ENCODE peak calls at places on chromosomes 3 and 15, in seven cellular contexts. One of them, this sample, is unnamed.
A peak's percentile ranks its signal among the peaks of the same experiment; 100 is the strongest.

GRCh38 chr3:148643389-148643840 is 54.3 kb upstream of the AGTR1 start:
- DNase-seq in HepG2: no peak
- DNase-seq in adrenal gland: no peak
- DNase-seq in ovary: no peak
- DNase-seq in tibial nerve: no peak
- DNase-seq in A549: peak; percentile 80
- DNase-seq in suprapubic skin: no peak
- DNase-seq in this sample: no peak

GRCh38 chr3:112503304-112503972 is 4.2 kb upstream of the BTLA start:
- DNase-seq in HepG2: no peak
- DNase-seq in adrenal gland: no peak
- DNase-seq in ovary: no peak
- DNase-seq in tibial nerve: no peak
- DNase-seq in A549: no peak
- DNase-seq in suprapubic skin: no peak
- DNase-seq in this sample: no peak

GRCh38 chr3:170470063-170471006 is 51.7 kb downstream of the CLDN11 start:
- DNase-seq in HepG2: no peak
- DNase-seq in adrenal gland: no peak
- DNase-seq in ovary: no peak
- DNase-seq in tibial nerve: no peak
- DNase-seq in A549: peak; percentile 21
- DNase-seq in suprapubic skin: no peak
- DNase-seq in this sample: no peak

GRCh38 chr3:50193746-50194127 is 2.3 kb downstream of the GNAT1 start:
- DNase-seq in HepG2: no peak
- DNase-seq in adrenal gland: no peak
- DNase-seq in ovary: no peak
- DNase-seq in tibial nerve: no peak
- DNase-seq in A549: no peak
- DNase-seq in suprapubic skin: no peak
- DNase-seq in this sample: no peak

GRCh38 chr3:171328419-171329082 is 131.7 kb downstream of the TNIK start:
- DNase-seq in HepG2: peak; percentile 4
- DNase-seq in adrenal gland: peak; percentile 25
- DNase-seq in ovary: no peak
- DNase-seq in tibial nerve: no peak
- DNase-seq in A549: peak; percentile 30
- DNase-seq in suprapubic skin: no peak
- DNase-seq in this sample: no peak

GRCh38 chr3:72036899-72037298 is 252.0 kb upstream of the PROK2 start:
- DNase-seq in HepG2: no peak
- DNase-seq in adrenal gland: no peak
- DNase-seq in ovary: no peak
- DNase-seq in tibial nerve: no peak
- DNase-seq in A549: no peak
- DNase-seq in suprapubic skin: no peak
- DNase-seq in this sample: no peak

GRCh38 chr3:150925751-150926201 is 20.5 kb upstream of the MINDY4B start:
- DNase-seq in HepG2: peak; percentile 50
- DNase-seq in adrenal gland: peak; percentile 38
- DNase-seq in ovary: no peak
- DNase-seq in tibial nerve: no peak
- DNase-seq in A549: peak; percentile 49
- DNase-seq in suprapubic skin: no peak
- DNase-seq in this sample: no peak

GRCh38 chr3:194879126-194879887 is 193.6 kb downstream of the FAM43A start:
- DNase-seq in HepG2: no peak
- DNase-seq in adrenal gland: no peak
- DNase-seq in ovary: no peak
- DNase-seq in tibial nerve: no peak
- DNase-seq in A549: no peak
- DNase-seq in suprapubic skin: no peak
- DNase-seq in this sample: no peak

GRCh38 chr3:73212683-73213082 is 151.2 kb downstream of the EBLN2 start:
- DNase-seq in HepG2: no peak
- DNase-seq in adrenal gland: no peak
- DNase-seq in ovary: no peak
- DNase-seq in tibial nerve: no peak
- DNase-seq in A549: no peak
- DNase-seq in suprapubic skin: no peak
- DNase-seq in this sample: no peak

GRCh38 chr3:172288625-172289024 is 159.6 kb downstream of the GHSR start:
- DNase-seq in HepG2: no peak
- DNase-seq in adrenal gland: no peak
- DNase-seq in ovary: no peak
- DNase-seq in tibial nerve: no peak
- DNase-seq in A549: no peak
- DNase-seq in suprapubic skin: no peak
- DNase-seq in this sample: no peak

GRCh38 chr3:193910886-193911738 is 224.8 kb upstream of the HES1 start:
- DNase-seq in HepG2: no peak
- DNase-seq in adrenal gland: peak; percentile 26
- DNase-seq in ovary: no peak
- DNase-seq in tibial nerve: no peak
- DNase-seq in A549: peak; percentile 8
- DNase-seq in suprapubic skin: no peak
- DNase-seq in this sample: no peak

GRCh38 chr3:44198265-44198956 is 43.3 kb upstream of the TOPAZ1 start:
- DNase-seq in HepG2: peak; percentile 55
- DNase-seq in adrenal gland: peak; percentile 62
- DNase-seq in ovary: peak; percentile 57
- DNase-seq in tibial nerve: peak; percentile 47
- DNase-seq in A549: peak; percentile 67
- DNase-seq in suprapubic skin: peak; percentile 68
- DNase-seq in this sample: peak; percentile 78

GRCh38 chr3:134850761-134851160 is 55.7 kb downstream of the EPHB1 start:
- DNase-seq in HepG2: no peak
- DNase-seq in adrenal gland: no peak
- DNase-seq in ovary: no peak
- DNase-seq in tibial nerve: no peak
- DNase-seq in A549: no peak
- DNase-seq in suprapubic skin: no peak
- DNase-seq in this sample: no peak

GRCh38 chr15:64032327-64032726 is 14.0 kb downstream of the DAPK2 start:
- DNase-seq in HepG2: no peak
- DNase-seq in adrenal gland: no peak
- DNase-seq in ovary: no peak
- DNase-seq in tibial nerve: no peak
- DNase-seq in A549: no peak
- DNase-seq in suprapubic skin: no peak
- DNase-seq in this sample: no peak

GRCh38 chr3:123535580-123535979 is 49.3 kb downstream of the HACD2 start:
- DNase-seq in HepG2: no peak
- DNase-seq in adrenal gland: no peak
- DNase-seq in ovary: no peak
- DNase-seq in tibial nerve: no peak
- DNase-seq in A549: no peak
- DNase-seq in suprapubic skin: no peak
- DNase-seq in this sample: no peak

GRCh38 chr15:50431204-50431603 is 7.0 kb downstream of the USP8 start:
- DNase-seq in HepG2: no peak
- DNase-seq in adrenal gland: no peak
- DNase-seq in ovary: no peak
- DNase-seq in tibial nerve: no peak
- DNase-seq in A549: no peak
- DNase-seq in suprapubic skin: no peak
- DNase-seq in this sample: no peak

GRCh38 chr15:65752151-65752700 is 39.9 kb downstream of the DENND4A start:
- DNase-seq in HepG2: no peak
- DNase-seq in adrenal gland: no peak
- DNase-seq in ovary: no peak
- DNase-seq in tibial nerve: no peak
- DNase-seq in A549: no peak
- DNase-seq in suprapubic skin: no peak
- DNase-seq in this sample: no peak

GRCh38 chr15:73318463-73319351 is 50.1 kb downstream of the HCN4 start:
- DNase-seq in HepG2: no peak
- DNase-seq in adrenal gland: no peak
- DNase-seq in ovary: no peak
- DNase-seq in tibial nerve: no peak
- DNase-seq in A549: no peak
- DNase-seq in suprapubic skin: no peak
- DNase-seq in this sample: peak; percentile 75

GRCh38 chr3:60086811-60087210 is 1037.0 kb upstream of the CFAP20DC start:
- DNase-seq in HepG2: peak; percentile 1
- DNase-seq in adrenal gland: no peak
- DNase-seq in ovary: no peak
- DNase-seq in tibial nerve: no peak
- DNase-seq in A549: no peak
- DNase-seq in suprapubic skin: no peak
- DNase-seq in this sample: no peak

DNA sequence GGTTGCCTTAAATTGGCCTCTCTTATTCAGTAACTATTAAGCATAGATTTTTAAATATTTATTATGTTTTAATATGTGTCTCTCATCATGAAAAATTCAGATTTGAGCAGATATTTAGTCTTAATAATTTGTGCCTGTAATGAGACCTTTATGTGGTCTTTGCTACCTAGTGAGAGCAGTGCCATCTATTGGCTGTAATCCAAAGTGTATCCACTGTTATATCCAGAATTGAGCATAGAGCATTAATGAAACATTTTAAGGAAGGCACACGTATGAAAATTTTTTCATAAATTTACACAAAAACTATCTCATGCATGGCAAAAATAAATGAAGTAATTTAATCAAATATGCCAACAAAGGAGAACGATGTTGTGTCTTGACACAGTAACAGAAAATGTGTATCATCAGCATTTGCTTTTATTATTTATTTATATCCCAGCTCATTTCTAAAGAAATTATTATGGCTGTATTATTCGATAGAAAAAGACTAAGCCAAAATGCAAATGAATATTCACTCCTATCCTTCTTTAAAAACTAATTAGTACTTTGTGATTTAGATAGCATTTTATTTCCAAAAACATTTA is 203.5 kb downstream of the RSRC1 start:
- DNase-seq in HepG2: peak; percentile 31
- DNase-seq in adrenal gland: no peak
- DNase-seq in ovary: no peak
- DNase-seq in tibial nerve: no peak
- DNase-seq in A549: peak; percentile 60
- DNase-seq in suprapubic skin: no peak
- DNase-seq in this sample: no peak
- TF ChIP-seq CTCF in HepG2: peak; percentile 60
- TF ChIP-seq CTCF in adrenal gland: peak; percentile 15
- TF ChIP-seq CTCF in ovary: no peak
- TF ChIP-seq CTCF in tibial nerve: no peak
- TF ChIP-seq CTCF in A549: peak; percentile 77
- TF ChIP-seq CTCF in suprapubic skin: no peak
- TF ChIP-seq CTCF in this sample: no peak

GRCh38 chr3:78889345-78889744 is 878.5 kb downstream of the ROBO1 start:
- DNase-seq in HepG2: no peak
- DNase-seq in adrenal gland: no peak
- DNase-seq in ovary: no peak
- DNase-seq in tibial nerve: no peak
- DNase-seq in A549: no peak
- DNase-seq in suprapubic skin: no peak
- DNase-seq in this sample: peak; percentile 23

GRCh38 chr3:78888650-78889049 is 879.1 kb downstream of the ROBO1 start:
- DNase-seq in HepG2: no peak
- DNase-seq in adrenal gland: no peak
- DNase-seq in ovary: no peak
- DNase-seq in tibial nerve: no peak
- DNase-seq in A549: no peak
- DNase-seq in suprapubic skin: no peak
- DNase-seq in this sample: no peak

GRCh38 chr3:78887029-78887428 is 880.8 kb downstream of the ROBO1 start:
- DNase-seq in HepG2: no peak
- DNase-seq in adrenal gland: peak; percentile 33
- DNase-seq in ovary: no peak
- DNase-seq in tibial nerve: no peak
- DNase-seq in A549: peak; percentile 41
- DNase-seq in suprapubic skin: no peak
- DNase-seq in this sample: no peak

GRCh38 chr3:78893161-78893560 is 874.6 kb downstream of the ROBO1 start:
- DNase-seq in HepG2: no peak
- DNase-seq in adrenal gland: no peak
- DNase-seq in ovary: no peak
- DNase-seq in tibial nerve: no peak
- DNase-seq in A549: no peak
- DNase-seq in suprapubic skin: no peak
- DNase-seq in this sample: no peak

DNA sequence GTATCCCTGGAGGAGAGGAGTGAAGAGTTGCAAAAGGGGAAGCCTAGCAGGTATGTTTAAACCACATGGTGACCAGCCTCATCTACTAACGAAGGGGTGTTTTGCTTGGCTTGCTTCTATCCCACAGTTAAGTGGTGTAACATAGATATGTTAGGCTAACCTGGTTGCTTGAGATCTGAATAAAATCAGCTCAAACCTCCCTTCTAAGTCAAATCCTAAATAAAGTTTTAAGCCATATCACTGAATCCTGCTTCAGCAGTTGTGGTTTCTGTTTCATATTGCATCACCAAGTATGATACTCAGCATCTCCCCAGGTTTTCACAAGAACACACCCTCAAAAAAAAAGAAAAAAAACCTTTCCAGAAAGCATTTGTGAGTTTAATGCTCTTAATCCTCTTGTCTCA is 880.2 kb downstream of the ROBO1 start:
- DNase-seq in HepG2: no peak
- DNase-seq in adrenal gland: no peak
- DNase-seq in ovary: no peak
- DNase-seq in tibial nerve: no peak
- DNase-seq in A549: no peak
- DNase-seq in suprapubic skin: no peak
- DNase-seq in this sample: no peak
- TF ChIP-seq POLR2A in HepG2: no peak
- TF ChIP-seq POLR2A in adrenal gland: no peak
- TF ChIP-seq POLR2A in ovary: no peak
- TF ChIP-seq POLR2A in tibial nerve: no peak
- TF ChIP-seq POLR2A in A549: no peak
- TF ChIP-seq POLR2A in suprapubic skin: no peak
- TF ChIP-seq POLR2A in this sample: no peak

GRCh38 chr15:74430510-74430951 is 3.2 kb downstream of the SEMA7A start:
- DNase-seq in HepG2: no peak
- DNase-seq in adrenal gland: no peak
- DNase-seq in ovary: no peak
- DNase-seq in tibial nerve: no peak
- DNase-seq in A549: no peak
- DNase-seq in suprapubic skin: no peak
- DNase-seq in this sample: no peak
- H3K4me3 ChIP-seq in HepG2: no peak overlapping the region
- H3K4me3 ChIP-seq in adrenal gland: no peak overlapping the region
- H3K4me3 ChIP-seq in ovary: no peak overlapping the region
- H3K4me3 ChIP-seq in tibial nerve: no peak overlapping the region
- H3K4me3 ChIP-seq in A549: no peak overlapping the region
- H3K4me3 ChIP-seq in suprapubic skin: no peak overlapping the region
- H3K4me3 ChIP-seq in this sample: no peak overlapping the region

DNA sequence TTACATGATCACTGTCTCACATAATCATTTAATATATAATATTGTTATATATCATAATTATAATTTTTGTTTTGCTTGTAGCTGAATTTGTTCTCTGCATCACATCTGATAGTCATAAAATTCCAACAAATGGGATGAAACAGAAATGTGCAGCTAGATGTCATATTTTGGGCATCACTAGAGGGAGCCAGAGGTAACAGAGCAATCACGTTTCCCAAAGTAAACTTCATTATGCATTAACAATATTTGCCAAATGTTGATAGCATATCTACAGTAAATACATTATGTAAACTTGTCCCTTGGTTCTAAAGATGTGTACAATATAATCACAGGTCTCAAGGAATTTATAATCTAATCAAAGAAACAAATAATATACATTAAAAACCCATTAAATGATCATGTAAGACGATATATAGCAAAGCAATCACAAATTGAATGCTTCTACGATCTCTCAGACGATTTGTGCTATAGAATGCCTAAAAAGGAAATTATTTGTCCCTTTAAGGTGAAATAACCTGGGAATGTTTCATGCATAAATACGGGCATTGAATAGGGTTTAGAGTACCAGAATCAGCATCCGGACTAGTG is 234.2 kb upstream of the MCTP2 start:
- DNase-seq in HepG2: peak; percentile 8
- DNase-seq in adrenal gland: no peak
- DNase-seq in ovary: no peak
- DNase-seq in tibial nerve: no peak
- DNase-seq in A549: peak; percentile 28
- DNase-seq in suprapubic skin: no peak
- DNase-seq in this sample: no peak
- TF ChIP-seq CTCF in HepG2: peak; percentile 49
- TF ChIP-seq CTCF in adrenal gland: peak; percentile 57
- TF ChIP-seq CTCF in ovary: no peak
- TF ChIP-seq CTCF in tibial nerve: peak; percentile 56
- TF ChIP-seq CTCF in A549: peak; percentile 64
- TF ChIP-seq CTCF in suprapubic skin: peak; percentile 42
- TF ChIP-seq CTCF in this sample: no peak